ENCODE peak calls at places on chromosomes 1 and 21, in four cellular contexts. T, X, G and W are unnamed samples.

GRCh38 chr1:20555758-20556120 is 3.4 kb downstream of the FAM43B start:
- DNase-seq in T (no peak), X (no peak), G (no peak), W (no peak)

GRCh38 chr1:5707566-5708178 is 284.6 kb downstream of the NPHP4 start:
- DNase-seq in T (no peak), X (no peak), G (no peak), W (no peak)

GRCh38 chr21:17726047-17726446 is 93.1 kb downstream of the C21orf91 start:
- DNase-seq in T (no peak), X (no peak), G (peak; percentile 7), W (no peak)

GRCh38 chr1:107804134-107804533 is 160.8 kb downstream of the VAV3 start:
- DNase-seq in T (no peak), X (no peak), G (no peak), W (no peak)

GRCh38 chr1:1462318-1462966 is 9.1 kb upstream of the ATAD3B start:
- DNase-seq in T (no peak), X (no peak), G (no peak), W (no peak)

GRCh38 chr1:25194576-25195020 is 37.7 kb downstream of the SYF2 start:
- DNase-seq in T (no peak), X (peak; percentile 16), G (no peak), W (no peak)

GRCh38 chr1:207823880-207824566 is 72.2 kb downstream of the CD46 start:
- DNase-seq in T (peak; percentile 30), X (peak; percentile 98), G (peak; percentile 97), W (peak; percentile 94)

GRCh38 chr1:52599236-52599635 is 2.9 kb upstream of the GPX7 start:
- DNase-seq in T (no peak), X (no peak), G (no peak), W (no peak)

GRCh38 chr1:91741906-91742305 is 144.0 kb downstream of the TGFBR3 start:
- DNase-seq in T (no peak), X (no peak), G (no peak), W (no peak)

GRCh38 chr21:42555756-42556438 is 42.2 kb downstream of the SLC37A1 start:
- DNase-seq in T (no peak), X (no peak), G (no peak), W (no peak)

GRCh38 chr1:226873771-226874578 is 3.6 kb downstream of the PSEN2 start:
- DNase-seq in T (no peak), X (no peak), G (no peak), W (no peak)

GRCh38 chr1:25519624-25520023 is 23.8 kb upstream of the LDLRAP1 start:
- DNase-seq in T (no peak), X (peak; percentile 86), G (peak; percentile 84), W (peak; percentile 91)

GRCh38 chr1:44537538-44537937 is 132.5 kb downstream of the RNF220 start:
- DNase-seq in T (no peak), X (no peak), G (no peak), W (no peak)

GRCh38 chr21:45894891-45895777 is 86.4 kb upstream of the COL6A1 start:
- DNase-seq in T (no peak), X (no peak), G (no peak), W (no peak)

GRCh38 chr1:155093938-155094621 is 15.4 kb downstream of the EFNA3 start:
- DNase-seq in T (no peak), X (peak; percentile 45), G (peak; percentile 45), W (no peak)

GRCh38 chr1:175510914-175511313 is 232.5 kb downstream of the TNR start:
- DNase-seq in T (no peak), X (no peak), G (no peak), W (no peak)

GRCh38 chr1:201673912-201674311 is 135.0 kb downstream of the NAV1 start:
- DNase-seq in T (no peak), X (no peak), G (no peak), W (no peak)

GRCh38 chr21:44778094-44778493 is 23.5 kb downstream of the UBE2G2 start:
- DNase-seq in T (no peak), X (no peak), G (no peak), W (no peak)

GRCh38 chr1:243731301-243731891 is 118.6 kb downstream of the AKT3 start:
- DNase-seq in T (no peak), X (peak; percentile 85), G (peak; percentile 64), W (peak; percentile 95)

GRCh38 chr1:18293291-18293690 is 185.7 kb downstream of the IGSF21 start:
- DNase-seq in T (no peak), X (no peak), G (no peak), W (no peak)

GRCh38 chr1:209999005-209999404 is 61.0 kb downstream of the SYT14 start:
- DNase-seq in T (no peak), X (no peak), G (no peak), W (no peak)

GRCh38 chr1:119294199-119294598 is 74.4 kb upstream of the HAO2 start:
- DNase-seq in T (no peak), X (no peak), G (no peak), W (no peak)

GRCh38 chr1:52600533-52601179 is 1.5 kb upstream of the GPX7 start:
- DNase-seq in T (no peak), X (no peak), G (no peak), W (no peak)

GRCh38 chr1:199298825-199299224 is 660.0 kb downstream of the PTPRC start:
- DNase-seq in T (no peak), X (peak; percentile 72), G (peak; percentile 11), W (no peak)

GRCh38 chr1:212699839-212700596 is at the start of gene BATF3:
- DNase-seq in T (no peak), X (peak; percentile 18), G (no peak), W (no peak)

GRCh38 chr1:218642033-218642954 is 297.2 kb downstream of the TGFB2 start:
- DNase-seq in T (no peak), X (no peak), G (peak; percentile 61), W (no peak)

GRCh38 chr1:150186789-150187559 is 37.3 kb downstream of the PLEKHO1 start:
- DNase-seq in T (no peak), X (peak; percentile 81), G (peak; percentile 56), W (peak; percentile 74)

DNA sequence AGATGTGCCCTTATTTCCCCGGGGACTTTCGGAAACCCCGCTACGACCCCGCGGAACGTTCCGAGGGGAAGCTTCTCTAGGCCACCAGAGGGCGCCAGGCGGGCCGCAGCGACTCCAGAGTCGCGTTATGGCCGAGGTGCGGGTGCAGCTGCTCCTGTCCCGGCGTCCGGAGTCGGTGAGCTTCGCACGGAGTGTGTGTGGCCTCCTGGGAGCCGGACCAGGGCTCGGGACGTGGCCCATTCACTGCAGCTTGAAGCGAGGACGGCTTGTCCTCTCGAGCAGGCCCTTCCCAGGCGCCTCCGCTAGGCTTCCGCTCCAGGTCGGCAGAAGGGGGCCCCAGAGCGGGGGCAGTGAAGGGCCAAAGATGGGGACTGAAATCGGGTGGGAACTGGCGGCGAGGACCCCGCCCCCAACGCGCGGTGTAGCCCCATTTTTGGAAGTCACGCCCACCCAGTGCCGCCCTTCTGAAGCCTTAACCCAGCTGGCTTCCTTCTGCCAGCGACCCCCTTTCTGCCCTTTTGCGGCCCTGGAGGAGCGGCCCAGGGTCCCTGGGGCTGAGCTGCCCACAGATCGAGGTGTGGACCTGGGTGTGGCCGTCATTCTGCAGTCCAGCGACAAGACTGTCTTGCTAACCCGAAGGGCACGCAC is at the start of gene NUDT17:
- DNase-seq in T (peak; percentile 26), X (peak; percentile 68), G (peak; percentile 67), W (peak; percentile 65)
- TF ChIP-seq CTCF in T (peak; percentile 88), X (peak; percentile 84), G (peak; percentile 88), W (peak; percentile 98)

DNA sequence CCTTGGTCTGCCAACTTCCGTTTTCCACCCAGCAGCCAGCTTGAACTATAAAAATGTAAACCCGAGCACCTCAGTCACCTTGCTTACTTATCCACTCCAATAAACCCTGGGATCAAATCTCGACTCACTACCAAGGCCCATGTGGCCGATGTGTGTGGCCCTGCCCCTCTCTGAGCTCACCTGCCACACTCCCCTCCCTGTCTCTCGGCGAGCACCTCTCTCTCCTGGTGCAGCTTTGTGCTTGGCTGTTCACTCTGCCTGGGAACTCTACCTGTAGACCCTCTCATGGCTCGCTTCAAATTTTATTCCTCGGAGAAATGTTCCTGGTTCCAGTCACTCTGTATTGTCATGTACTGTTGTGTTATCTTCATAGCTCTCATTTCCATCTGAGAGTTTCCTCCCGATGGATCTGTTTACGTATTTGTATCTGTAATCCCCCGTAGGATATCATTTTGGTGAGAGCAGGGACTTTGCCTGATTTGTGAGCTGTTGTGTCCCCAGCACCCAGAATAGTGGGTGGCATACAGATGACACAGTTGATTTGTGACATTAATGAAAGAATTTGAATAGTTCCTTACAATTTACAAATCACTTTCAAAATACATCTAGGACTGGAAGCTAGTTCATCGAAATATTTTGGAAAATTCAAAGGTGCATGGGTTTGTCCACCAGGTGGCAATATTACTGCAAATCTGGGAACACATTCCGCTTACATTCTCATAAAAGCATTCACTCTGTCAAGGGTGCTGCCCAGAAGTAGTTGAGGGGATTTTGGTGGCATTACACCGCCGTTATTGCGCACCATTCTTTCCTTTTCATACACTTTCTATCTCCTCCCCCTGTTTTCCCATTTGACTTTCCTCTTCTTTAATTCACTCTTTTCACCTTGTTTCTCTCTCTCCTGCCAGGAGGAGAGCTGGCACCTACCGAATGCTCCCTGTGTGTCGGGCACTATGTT is 95.3 kb downstream of the ABCA4 start:
- DNase-seq in T (no peak), X (peak; percentile 70), G (peak; percentile 79), W (peak; percentile 74)
- TF ChIP-seq CTCF in T (peak; percentile 66), X (peak; percentile 56), G (peak; percentile 83), W (peak; percentile 69)

DNA sequence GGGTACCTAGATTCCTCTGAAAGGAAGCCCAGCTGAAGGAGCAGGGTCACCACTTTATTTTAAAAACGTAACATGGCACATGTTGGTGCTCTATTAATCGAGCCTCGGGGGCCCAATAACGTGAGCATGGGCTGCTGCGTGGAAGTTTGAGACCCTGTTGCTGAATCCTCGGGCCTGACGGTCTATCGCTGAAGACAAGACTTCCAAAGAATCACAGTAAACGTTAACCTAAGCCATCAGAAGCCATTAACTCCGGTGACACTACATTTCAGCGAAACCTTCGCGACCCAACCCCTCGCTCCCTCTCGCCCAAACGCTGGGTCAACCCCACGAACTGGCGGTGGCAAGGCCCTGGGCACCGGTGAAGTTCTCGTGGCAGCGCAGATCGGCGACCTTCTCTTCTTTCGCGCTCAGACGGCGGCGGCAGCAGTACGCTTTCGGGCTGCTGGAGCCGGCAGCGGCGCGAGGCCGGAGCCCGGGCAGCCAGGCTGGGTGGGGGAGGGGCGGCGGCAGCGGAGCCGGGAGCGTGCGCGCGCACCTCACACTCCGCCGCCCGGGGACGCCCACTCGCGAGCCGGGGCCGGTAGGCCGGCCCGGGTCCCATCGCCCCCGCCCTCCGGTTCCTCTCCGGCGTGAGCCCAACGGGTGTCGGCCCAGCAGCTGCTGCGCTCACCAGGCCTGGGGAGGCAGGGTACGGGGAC is 818 bp upstream of the MAN1A2 start:
- DNase-seq in T (peak; percentile 34), X (peak; percentile 62), G (peak; percentile 60), W (peak; percentile 47)
- TF ChIP-seq CTCF in T (peak; percentile 8), X (no peak), G (no peak), W (no peak)

GRCh38 chr1:205824180-205824579 is 11.2 kb upstream of the SLC41A1 start:
- DNase-seq in T (no peak), X (peak; percentile 4), G (no peak), W (no peak)

GRCh38 chr1:205826975-205827374 is 14.0 kb upstream of the SLC41A1 start:
- DNase-seq in T (no peak), X (no peak), G (no peak), W (no peak)

GRCh38 chr1:205832326-205832751 is 17.6 kb downstream of the PM20D1 start:
- DNase-seq in T (no peak), X (no peak), G (no peak), W (no peak)

GRCh38 chr1:205826407-205826806 is 13.4 kb upstream of the SLC41A1 start:
- DNase-seq in T (no peak), X (no peak), G (no peak), W (no peak)

DNA sequence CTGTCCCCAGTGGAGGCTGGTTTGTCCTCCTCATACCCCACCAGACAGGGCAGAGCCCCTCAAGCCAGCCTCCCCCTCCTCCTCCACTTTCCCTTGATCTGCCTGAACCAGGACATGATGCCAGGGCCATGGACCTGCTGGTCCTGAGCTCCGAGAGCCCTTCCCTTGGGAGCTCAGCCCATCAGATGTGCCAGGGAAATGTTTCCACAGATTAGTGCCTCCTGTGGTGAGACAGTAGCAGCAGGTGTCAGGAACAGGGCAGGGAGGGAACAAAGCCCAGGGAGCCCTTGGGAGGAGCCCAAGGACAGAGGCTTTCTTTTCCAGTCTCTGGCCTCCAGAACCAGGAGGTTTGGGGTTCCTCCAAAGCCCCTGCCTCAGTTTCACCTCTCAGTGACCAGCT is 14.6 kb upstream of the SLC41A1 start:
- DNase-seq in T (no peak), X (no peak), G (no peak), W (no peak)
- TF ChIP-seq CTCF in T (no peak), X (no peak), G (no peak), W (peak; percentile 2)